ENCODE peak calls at places on chromosome 5, in nine cellular contexts. S is DMS 273 treated with DMSO at 0.1 percent for 48 hours; H is germinal center; Q is DMS153; Z is activated naive CD8-positive, alpha-beta T cell treated with anti-CD3 and anti-CD28 coated beads, Interleukin-2, amount 50 U/mL, for 16 hours; Y is breast epithelium; U is NAMALWA; X is glomerular endothelial cell; O is hepatocyte. L is an unnamed sample.

GRCh38 chr5:135242021-135242480 is 157.0 kb downstream of the MACROH2A1 start:
- DNase-seq in H (no peak), O (no peak), Z (no peak), Q (no peak), S (no peak), X (peak), Y (peak), U (no peak), L (no peak)

GRCh38 chr5:176817369-176817841 is 7.0 kb downstream of the UNC5A start:
- DNase-seq in Q (no peak), U (no peak), O (peak), Z (no peak), S (no peak), X (no peak), H (no peak), Y (no peak), L (no peak)

GRCh38 chr5:79612667-79613190 is 488 bp downstream of the TENT2 start:
- DNase-seq in Z (no peak), S (no peak), U (peak), Y (no peak), X (no peak), H (peak), O (no peak), Q (no peak), L (no peak)

GRCh38 chr5:73233461-73234151 is 60.6 kb downstream of the TMEM174 start:
- DNase-seq in Y (no peak), H (no peak), Z (no peak), O (peak), S (no peak), U (no peak), X (no peak), Q (no peak), L (no peak)

GRCh38 chr5:308672-309271 is 12.7 kb upstream of the AHRR start:
- DNase-seq in Z (no peak), S (no peak), Y (no peak), O (no peak), U (peak), H (no peak), X (no peak), Q (no peak), L (no peak)

GRCh38 chr5:43231977-43232376 is 40.0 kb downstream of the NIM1K start:
- DNase-seq in X (no peak), Z (no peak), Q (peak), U (peak), S (no peak), O (no peak), Y (no peak), H (no peak), L (no peak)

GRCh38 chr5:45692481-45692880 is 3.7 kb downstream of the HCN1 start:
- DNase-seq in Z (no peak), S (no peak), Q (no peak), U (no peak), O (no peak), X (no peak), H (no peak), Y (no peak), L (no peak)

GRCh38 chr5:144390133-144390532 is 219.5 kb downstream of the KCTD16 start:
- DNase-seq in H (no peak), X (no peak), U (no peak), Z (no peak), Q (no peak), S (no peak), Y (no peak), O (peak), L (no peak)

GRCh38 chr5:132825824-132826391 is 4.5 kb downstream of the SHROOM1 start:
- DNase-seq in U (no peak), Y (no peak), X (no peak), H (no peak), Z (no peak), O (no peak), Q (no peak), S (no peak), L (no peak)

GRCh38 chr5:135154197-135154596 is 120.2 kb upstream of the PITX1 start:
- DNase-seq in Y (no peak), H (no peak), Z (no peak), O (no peak), U (no peak), S (no peak), Q (no peak), X (no peak), L (no peak)

GRCh38 chr5:40962207-40962955 is 53.1 kb downstream of the C7 start:
- DNase-seq in Z (no peak), O (no peak), Y (no peak), U (peak), Q (no peak), H (no peak), S (no peak), X (no peak), L (no peak)

GRCh38 chr5:172438304-172438652 is 16.0 kb downstream of the SH3PXD2B start:
- DNase-seq in X (no peak), Y (no peak), U (no peak), O (no peak), Z (no peak), H (no peak), Q (no peak), S (no peak), L (no peak)

GRCh38 chr5:75275736-75276135 is 39.1 kb upstream of the ANKRD31 start:
- DNase-seq in X (no peak), S (no peak), Y (no peak), H (no peak), U (no peak), O (no peak), Q (no peak), Z (no peak), L (no peak)

GRCh38 chr5:97560176-97560993 is 377.3 kb upstream of the RIOK2 start:
- DNase-seq in H (no peak), X (no peak), Z (no peak), Q (no peak), O (no peak), Y (no peak), S (no peak), U (no peak), L (no peak)

GRCh38 chr5:93735378-93735777 is 6.0 kb downstream of the POU5F2 start:
- DNase-seq in S (no peak), Q (no peak), X (peak), Y (no peak), Z (no peak), U (no peak), O (no peak), H (no peak), L (no peak)

GRCh38 chr5:126680215-126680817 is 79.6 kb downstream of the PHAX start:
- DNase-seq in X (no peak), S (peak), Z (no peak), U (peak), Q (no peak), H (no peak), O (peak), Y (no peak), L (no peak)

GRCh38 chr5:153678617-153679329 is 188.3 kb downstream of the GRIA1 start:
- DNase-seq in X (no peak), Q (no peak), S (no peak), O (no peak), H (no peak), U (no peak), Z (no peak), Y (no peak), L (no peak)

GRCh38 chr5:100595152-100595811 is 60.1 kb downstream of the FAM174A start:
- DNase-seq in Y (no peak), Q (no peak), O (peak), Z (no peak), X (peak), H (no peak), U (no peak), S (no peak), L (no peak)

GRCh38 chr5:131379723-131380122 is 115.9 kb downstream of the CDC42SE2 start:
- DNase-seq in Q (no peak), Y (no peak), O (peak), S (no peak), H (peak), X (peak), U (peak), Z (peak), L (peak)

GRCh38 chr5:1793966-1794895 is 5.4 kb downstream of the MRPL36 start:
- DNase-seq in H (no peak), Q (no peak), S (no peak), X (no peak), O (no peak), Z (no peak), Y (no peak), U (peak), L (no peak)

GRCh38 chr5:1801954-1802295 is 718 bp downstream of the NDUFS6 start:
- DNase-seq in O (peak), X (no peak), Q (no peak), Z (no peak), H (no peak), S (no peak), Y (no peak), U (peak), L (no peak)

GRCh38 chr5:14164764-14165163 is 21.6 kb downstream of the TRIO start:
- DNase-seq in Y (no peak), Z (no peak), U (no peak), X (no peak), H (no peak), Q (no peak), O (no peak), S (no peak), L (no peak)

GRCh38 chr5:155898284-155898683 is 428.7 kb upstream of the SGCD start:
- DNase-seq in H (no peak), U (no peak), O (no peak), X (no peak), Z (no peak), Q (no peak), S (no peak), Y (no peak), L (no peak)

GRCh38 chr5:135442387-135443256 is 4.5 kb downstream of the DCANP1 start:
- DNase-seq in Q (no peak), H (no peak), X (no peak), O (no peak), U (no peak), Y (no peak), Z (no peak), S (no peak), L (no peak)

GRCh38 chr5:145062280-145062679 is 772.9 kb downstream of the PRELID2 start:
- DNase-seq in U (no peak), S (no peak), Z (no peak), Y (no peak), H (no peak), Q (no peak), O (peak), X (no peak), L (no peak)

GRCh38 chr5:101580591-101580990 is 677.5 kb upstream of the ST8SIA4 start:
- DNase-seq in U (no peak), Q (no peak), O (no peak), X (no peak), H (no peak), Y (no peak), S (no peak), Z (no peak), L (no peak)

GRCh38 chr5:135878156-135878620 is 17.5 kb downstream of the IL9 start:
- DNase-seq in X (no peak), U (no peak), Q (no peak), O (no peak), Y (no peak), Z (no peak), S (no peak), H (no peak), L (no peak)

GRCh38 chr5:163967273-163967672 is 461.9 kb downstream of the MAT2B start:
- DNase-seq in Y (no peak), Z (no peak), H (no peak), U (no peak), Q (no peak), S (no peak), O (no peak), X (no peak), L (no peak)

GRCh38 chr5:180170810-180171567 is 38.0 kb downstream of the RASGEF1C start:
- DNase-seq in U (no peak), X (no peak), Y (no peak), Z (no peak), H (no peak), S (no peak), Q (no peak), O (no peak), L (no peak)

GRCh38 chr5:21831145-21831787 is 1021.9 kb downstream of the CDH12 start:
- DNase-seq in U (no peak), Z (no peak), Y (no peak), H (no peak), S (no peak), Q (no peak), O (no peak), X (no peak), L (no peak)

GRCh38 chr5:1048162-1048721 is 39.6 kb downstream of the NKD2 start:
- DNase-seq in S (no peak), O (no peak), U (no peak), Q (no peak), Y (no peak), Z (no peak), X (no peak), H (no peak), L (no peak)

GRCh38 chr5:139838381-139839197 is 43.0 kb downstream of the PSD2 start:
- DNase-seq in X (no peak), Y (no peak), S (no peak), Z (no peak), Q (no peak), U (no peak), H (no peak), O (no peak), L (no peak)

GRCh38 chr5:132651838-132652476 is 6.0 kb upstream of the IL13 start:
- DNase-seq in U (no peak), H (no peak), Y (no peak), Q (no peak), Z (no peak), X (no peak), S (no peak), O (no peak), L (no peak)

GRCh38 chr5:119583684-119584083 is 45.7 kb upstream of the FAM170A start:
- DNase-seq in Z (no peak), X (no peak), H (no peak), Q (no peak), Y (no peak), O (no peak), U (no peak), S (no peak), L (no peak)

GRCh38 chr5:96114736-96115466 is 153.2 kb upstream of the ELL2 start:
- DNase-seq in O (no peak), H (no peak), Q (no peak), Z (no peak), Y (no peak), U (no peak), S (no peak), X (no peak), L (no peak)

GRCh38 chr5:144125163-144125726 is 45.2 kb downstream of the YIPF5 start:
- DNase-seq in U (no peak), Y (no peak), S (no peak), O (peak), Z (no peak), X (no peak), Q (no peak), H (no peak), L (no peak)

GRCh38 chr5:1500411-1501091 is 23.2 kb downstream of the LPCAT1 start:
- DNase-seq in X (no peak), Q (no peak), O (no peak), S (no peak), Y (no peak), U (no peak), Z (no peak), H (no peak), L (no peak)